ENCODE peak calls at places on chromosomes 3 and 15, in five cellular contexts. C is CD4-positive, CD25-positive, alpha-beta regulatory T cell; T is spleen; N is AG10803; K is Caco-2. D is an unnamed sample.

GRCh38 chr3:98561727-98562521 is 30.1 kb downstream of the GPR15 start:
- DNase-seq in N (no peak), T (no peak), C (no peak), K (no peak), D (peak; percentile 49)

GRCh38 chr3:46662771-46663551 is 30.5 kb downstream of the ALS2CL start:
- DNase-seq in N (peak; percentile 61), C (no peak), T (no peak), K (no peak), D (peak; percentile 26)

GRCh38 chr3:147398841-147399534 is 7.4 kb downstream of the ZIC4 start:
- DNase-seq in K (no peak), N (no peak), T (no peak), C (no peak), D (peak; percentile 55)

GRCh38 chr15:36658321-36658720 is 78.9 kb downstream of the CDIN1 start:
- DNase-seq in K (no peak), N (peak; percentile 71), C (no peak), T (no peak), D (no peak)

GRCh38 chr3:132870596-132870995 is 148.4 kb upstream of the NPHP3 start:
- DNase-seq in N (no peak), T (no peak), K (no peak), C (no peak), D (no peak)

GRCh38 chr3:179615458-179616173 is 11.0 kb downstream of the NDUFB5 start:
- DNase-seq in C (no peak), N (peak; percentile 15), K (no peak), T (no peak), D (peak; percentile 63)

GRCh38 chr15:65286069-65286703 is 497 bp downstream of the PARP16 start:
- DNase-seq in T (no peak), C (no peak), K (no peak), N (no peak), D (no peak)

GRCh38 chr3:35200056-35200455 is 439.3 kb upstream of the ARPP21 start:
- DNase-seq in T (no peak), K (no peak), C (no peak), N (no peak), D (peak; percentile 70)

GRCh38 chr3:117885046-117885445 is 1149.6 kb downstream of the IGSF11 start:
- DNase-seq in K (no peak), N (no peak), T (no peak), C (no peak), D (peak; percentile 23)

GRCh38 chr3:80553211-80553610 is 785.4 kb upstream of the ROBO1 start:
- DNase-seq in T (no peak), N (no peak), C (no peak), K (no peak), D (peak; percentile 22)

GRCh38 chr15:83323296-83323711 is 38.8 kb upstream of the BNC1 start:
- DNase-seq in K (peak; percentile 83), N (peak; percentile 96), C (no peak), T (no peak), D (peak; percentile 86)

GRCh38 chr3:155859859-155860258 is 5.6 kb upstream of the SLC33A1 start:
- DNase-seq in N (no peak), C (no peak), T (no peak), K (no peak), D (peak; percentile 65)

GRCh38 chr3:72185549-72186484 is 400.9 kb upstream of the PROK2 start:
- DNase-seq in T (no peak), C (no peak), K (no peak), N (peak; percentile 81), D (peak; percentile 68)

GRCh38 chr3:46321461-46322104 is 32.3 kb upstream of the CCR2 start:
- DNase-seq in T (no peak), N (no peak), C (no peak), K (no peak), D (no peak)

GRCh38 chr3:143327388-143327787 is 207.8 kb downstream of the CHST2 start:
- DNase-seq in K (no peak), T (no peak), C (no peak), N (no peak), D (peak; percentile 41)

GRCh38 chr3:143328459-143328858 is 208.9 kb downstream of the CHST2 start:
- DNase-seq in T (no peak), N (no peak), C (no peak), K (no peak), D (peak; percentile 49)

GRCh38 chr3:143331336-143331735 is 211.8 kb downstream of the CHST2 start:
- DNase-seq in T (no peak), C (no peak), N (peak; percentile 32), K (no peak), D (no peak)

GRCh38 chr3:143330316-143330868 is 210.8 kb downstream of the CHST2 start:
- DNase-seq in N (no peak), K (no peak), C (no peak), T (no peak), D (no peak)

DNA sequence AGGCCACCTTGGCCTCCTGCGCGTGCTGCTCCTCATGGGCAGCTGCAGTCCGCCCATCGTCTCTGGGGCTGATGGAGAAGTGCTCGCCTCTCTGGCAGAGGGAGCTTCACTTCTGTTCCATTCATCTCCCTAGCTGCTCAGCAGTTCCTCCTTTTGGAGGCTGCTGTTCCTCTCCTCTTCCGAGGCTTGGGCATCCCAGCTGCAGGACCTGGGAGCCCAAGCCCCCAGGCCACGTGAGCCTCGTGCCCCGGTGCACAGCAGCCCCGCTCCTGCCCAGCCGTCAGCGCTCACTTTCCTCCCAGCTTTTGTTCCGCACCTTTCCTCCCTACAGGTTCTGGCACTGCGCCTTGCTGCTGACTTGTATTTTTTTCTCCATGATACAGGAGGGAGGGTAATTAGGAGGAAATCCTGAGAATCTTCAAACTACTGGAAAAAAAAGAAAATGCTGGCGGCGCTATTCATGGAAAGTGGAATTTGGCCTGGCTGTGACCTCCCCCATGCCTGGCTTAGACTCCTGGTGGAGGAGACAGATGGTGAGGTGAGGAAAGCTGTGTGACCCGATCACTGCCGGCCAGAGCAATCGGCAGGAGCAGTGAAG is 210.1 kb downstream of the CHST2 start:
- DNase-seq in C (no peak), N (no peak), K (no peak), T (peak; percentile 73), D (peak; percentile 62)
- H3K4me3 ChIP-seq in C (no peak overlapping the region), N (no peak overlapping the region), K (no peak overlapping the region), T (no peak overlapping the region), D (peak overlapping the region; percentile 17)

GRCh38 chr3:192156382-192156781 is 571.0 kb downstream of the FGF12 start:
- DNase-seq in C (no peak), N (no peak), T (no peak), K (no peak), D (no peak)

DNA sequence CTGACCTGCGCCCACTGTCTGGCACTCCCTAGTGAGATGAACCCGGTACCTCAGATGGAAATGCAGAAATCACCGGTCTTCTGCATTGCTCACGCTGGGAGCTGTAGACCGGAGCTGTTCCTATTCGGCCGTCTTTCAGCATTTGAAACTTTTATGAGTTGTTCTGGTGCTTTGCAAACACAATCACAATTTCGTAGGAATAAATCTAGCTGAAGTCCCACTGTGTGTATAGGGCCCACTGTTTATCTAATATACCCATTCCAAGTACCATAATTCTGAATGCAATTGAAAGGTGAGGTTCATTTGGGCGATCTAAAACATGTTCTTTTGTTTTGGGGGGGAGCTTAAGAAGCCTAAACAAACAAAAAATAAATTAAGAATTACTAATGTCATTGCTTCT is 572.1 kb downstream of the FGF12 start:
- DNase-seq in C (no peak), N (no peak), T (no peak), K (no peak), D (no peak)
- H3K4me3 ChIP-seq in C (no peak overlapping the region), N (no peak overlapping the region), T (no peak overlapping the region), K (peak overlapping the region; percentile 18), D (no peak overlapping the region)

DNA sequence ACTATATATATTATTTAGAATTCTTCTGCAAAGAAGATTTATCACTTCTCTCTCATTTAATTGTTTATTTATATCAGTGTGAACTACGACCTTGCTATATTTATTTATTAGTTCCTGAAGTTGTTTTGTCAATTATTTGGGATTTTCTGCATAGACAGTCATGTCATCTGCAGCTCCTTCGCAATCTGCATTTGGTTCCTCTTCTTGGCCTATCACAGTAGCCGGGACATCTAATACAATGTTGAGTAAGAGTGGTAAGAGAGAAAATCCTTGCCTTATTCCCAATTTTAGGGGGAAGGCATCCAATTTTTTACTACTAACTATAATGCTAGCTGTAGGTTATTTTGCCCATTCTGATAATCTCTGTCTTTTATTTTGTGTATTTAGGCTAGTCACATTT is 39.4 kb downstream of the FOXL2 start:
- DNase-seq in K (no peak), N (no peak), T (no peak), C (no peak), D (no peak)
- H3K4me3 ChIP-seq in K (no peak overlapping the region), N (no peak overlapping the region), T (no peak overlapping the region), C (no peak overlapping the region), D (no peak overlapping the region)

GRCh38 chr15:70376929-70377691 is 279.4 kb upstream of the TLE3 start:
- DNase-seq in C (no peak), T (no peak), K (no peak), N (peak; percentile 76), D (peak; percentile 45)

GRCh38 chr15:70374096-70374495 is 276.4 kb upstream of the TLE3 start:
- DNase-seq in C (no peak), K (no peak), T (no peak), N (no peak), D (no peak)

GRCh38 chr15:70376031-70376928 is 278.6 kb upstream of the TLE3 start:
- DNase-seq in T (peak; percentile 57), K (no peak), N (no peak), C (no peak), D (no peak)

GRCh38 chr15:70375006-70375409 is 277.3 kb upstream of the TLE3 start:
- DNase-seq in C (no peak), K (no peak), T (peak; percentile 45), N (peak; percentile 22), D (no peak)

DNA sequence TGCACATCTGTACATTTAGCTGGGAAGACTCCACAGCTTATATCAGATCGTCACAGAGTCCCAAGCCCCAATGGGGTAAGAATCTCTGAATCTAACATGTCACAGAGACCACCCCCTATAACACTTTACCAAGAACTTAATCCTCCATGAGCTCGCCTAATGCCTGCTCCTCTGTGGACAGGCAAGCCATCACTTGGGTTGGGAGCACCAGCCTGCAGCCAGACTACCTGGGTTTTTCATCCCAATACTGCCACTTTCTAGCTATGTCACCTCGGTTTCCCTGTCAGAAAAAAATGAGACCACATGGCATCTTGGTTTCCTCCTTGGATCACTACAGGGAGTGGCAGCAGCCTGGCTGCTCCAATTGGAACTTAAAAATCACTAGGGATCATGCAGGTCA is 277.9 kb upstream of the TLE3 start:
- DNase-seq in C (no peak), N (no peak), K (no peak), T (peak; percentile 21), D (no peak)
- H3K4me3 ChIP-seq in C (no peak overlapping the region), N (no peak overlapping the region), K (no peak overlapping the region), T (no peak overlapping the region), D (no peak overlapping the region)

DNA sequence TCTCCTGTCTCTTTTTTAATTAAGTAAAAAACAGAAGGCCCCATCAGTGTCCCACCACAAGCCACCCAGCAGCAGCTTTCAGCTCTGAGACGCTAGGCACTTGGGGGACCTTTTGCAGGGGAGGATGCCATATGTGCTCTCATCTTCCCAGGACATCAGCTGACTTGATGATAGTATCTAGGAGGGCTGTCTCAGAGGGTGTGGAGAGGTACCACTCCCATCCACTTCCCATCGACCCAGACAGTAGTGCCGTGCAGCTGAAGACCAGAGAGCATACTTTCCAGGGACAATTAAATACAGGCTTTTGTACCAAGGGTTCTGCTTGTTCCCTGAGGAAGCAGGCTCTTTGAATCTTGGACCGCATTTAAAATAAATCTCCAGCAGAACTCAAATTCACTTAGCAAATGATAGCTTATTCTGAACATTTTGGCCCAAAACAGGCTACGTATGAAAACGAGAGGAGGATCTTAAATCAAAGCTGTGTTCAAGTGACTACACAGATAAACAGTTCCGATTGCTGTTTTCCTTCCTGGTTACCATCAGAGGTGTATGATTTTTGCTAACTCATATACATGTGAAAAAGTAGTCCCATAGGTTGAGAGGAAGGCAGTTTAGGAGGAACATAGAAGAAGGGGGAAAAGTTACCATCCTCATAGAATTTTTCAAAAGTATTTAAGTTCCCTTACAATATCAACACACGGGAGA is 9.6 kb downstream of the WNT5A start:
- DNase-seq in K (no peak), T (no peak), N (no peak), C (no peak), D (no peak)
- H3K4me3 ChIP-seq in K (no peak overlapping the region), T (no peak overlapping the region), N (peak overlapping the region; percentile 98), C (no peak overlapping the region), D (no peak overlapping the region)